ENCODE peak calls at places on chromosomes 2 and 18, in five cellular contexts. Y is stromal cell of bone marrow, Z is NCI-H774, D is body of pancreas, V is progenitor cell of endocrine pancreas. L is an unnamed sample.

GRCh38 chr18:10378688-10379465 is 75.6 kb upstream of the APCDD1 start:
- DNase-seq in Y (no peak), Z (no peak), D (no peak), V (no peak), L (no peak)

GRCh38 chr18:9803698-9804516 is 81.9 kb upstream of the TXNDC2 start:
- DNase-seq in Y (no peak), Z (no peak), D (no peak), V (no peak), L (no peak)

GRCh38 chr18:45540146-45540545 is 75.1 kb upstream of the SLC14A2 start:
- DNase-seq in Y (no peak), Z (no peak), D (no peak), V (no peak), L (no peak)

GRCh38 chr18:63213331-63213900 is 106.2 kb downstream of the BCL2 start:
- DNase-seq in Y (peak), Z (no peak), D (no peak), V (no peak), L (peak)

GRCh38 chr2:135688002-135688401 is 53.7 kb upstream of the UBXN4 start:
- DNase-seq in Y (no peak), Z (no peak), D (no peak), V (no peak), L (no peak)

GRCh38 chr2:173417341-173417740 is 62.7 kb downstream of the CDCA7 start:
- DNase-seq in Y (no peak), Z (no peak), D (no peak), V (no peak), L (no peak)

GRCh38 chr2:26820932-26821331 is 27.0 kb upstream of the DPYSL5 start:
- DNase-seq in Y (no peak), Z (no peak), D (no peak), V (no peak), L (no peak)

GRCh38 chr2:1548910-1549673 is 135.8 kb downstream of the TPO start:
- DNase-seq in Y (no peak), Z (no peak), D (no peak), V (no peak), L (no peak)

GRCh38 chr2:112547333-112547732 is 5.1 kb downstream of the POLR1B start:
- DNase-seq in Y (peak), Z (no peak), D (peak), V (no peak), L (peak)

L was measured in fibroblast of the conjunctiva.